ENCODE peak calls at places on chromosome 11, in six cellular contexts. V is SK-N-SH, M is sigmoid colon, E is transverse colon, A is suprapubic skin, I is stomach. X is an unnamed sample.

GRCh38 chr11:86013718-86014117 is 55.2 kb downstream of the PICALM start:
- DNase-seq in V (no peak), M (no peak), E (no peak), A (no peak), I (no peak), X (no peak)

GRCh38 chr11:97367406-97368083 is 977.7 kb downstream of the JRKL start:
- DNase-seq in V (no peak), M (no peak), E (no peak), A (no peak), I (no peak), X (no peak)

GRCh38 chr11:32586576-32587190 is 3.1 kb downstream of the EIF3M start:
- DNase-seq in V (peak; percentile 41), M (no peak), E (no peak), A (no peak), I (no peak), X (no peak)

GRCh38 chr11:61949169-61950034 is 749 bp upstream of the BEST1 start:
- DNase-seq in V (peak; percentile 93), M (peak; percentile 95), E (peak; percentile 64), A (peak; percentile 90), I (no peak), X (no peak)

GRCh38 chr11:134124660-134125451 is 56.0 kb downstream of the JAM3 start:
- DNase-seq in V (peak; percentile 86), M (peak; percentile 75), E (no peak), A (peak; percentile 84), I (peak; percentile 40), X (no peak)

GRCh38 chr11:62611705-62612365 is 740 bp downstream of the EML3 start:
- DNase-seq in V (peak; percentile 67), M (peak; percentile 86), E (peak; percentile 56), A (no peak), I (peak; percentile 57), X (no peak)

GRCh38 chr11:123063396-123064267 is 1.7 kb upstream of the HSPA8 start:
- DNase-seq in V (no peak), M (peak; percentile 79), E (peak; percentile 52), A (no peak), I (peak; percentile 50), X (peak; percentile 93)

GRCh38 chr11:83475741-83476140 is 189.6 kb upstream of the CCDC90B start:
- DNase-seq in V (no peak), M (no peak), E (no peak), A (no peak), I (no peak), X (no peak)

GRCh38 chr11:23954730-23955129 is 542.1 kb upstream of the LUZP2 start:
- DNase-seq in V (no peak), M (no peak), E (no peak), A (no peak), I (no peak), X (no peak)

GRCh38 chr11:108929241-108929640 is 264.4 kb downstream of the DDX10 start:
- DNase-seq in V (no peak), M (no peak), E (no peak), A (no peak), I (no peak), X (no peak)

GRCh38 chr11:14300661-14301304 is 58.2 kb downstream of the RRAS2 start:
- DNase-seq in V (peak; percentile 61), M (peak; percentile 72), E (peak; percentile 48), A (no peak), I (peak; percentile 44), X (no peak)

DNA sequence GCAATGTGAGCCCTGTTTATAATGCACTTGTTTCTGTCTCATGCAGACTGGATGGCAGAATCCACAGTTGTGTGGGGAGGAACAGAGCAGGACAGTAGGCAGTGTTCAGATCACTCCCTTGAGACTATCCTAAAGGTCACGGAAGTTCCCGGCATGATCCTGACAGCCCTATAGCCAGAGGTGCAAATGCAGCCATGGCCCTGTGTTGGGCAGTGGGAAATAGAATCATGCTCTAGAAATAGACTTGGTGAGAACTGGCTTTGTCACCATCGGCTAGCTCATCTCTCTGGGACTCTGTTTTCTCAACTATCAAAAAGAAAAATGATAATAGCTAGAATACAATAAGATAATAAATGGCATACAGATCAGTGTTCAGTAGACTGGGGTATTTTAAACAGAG is 123.2 kb downstream of the FEZ1 start:
- DNase-seq in V (no peak), M (no peak), E (no peak), A (no peak), I (no peak), X (no peak)
- H3K4me3 ChIP-seq in V (no peak overlapping the region), M (no peak overlapping the region), E (no peak overlapping the region), A (no peak overlapping the region), I (no peak overlapping the region), X (no peak overlapping the region)

GRCh38 chr11:79348976-79349682 is 91.7 kb downstream of the TENM4 start:
- DNase-seq in V (no peak), M (no peak), E (no peak), A (no peak), I (no peak), X (no peak)
- TF ChIP-seq EP300 in V (no peak), M (no peak), E (no peak), A (no peak), I (no peak), X (no peak)

GRCh38 chr11:2311456-2312201 is 9.8 kb downstream of the TSPAN32 start:
- DNase-seq in V (no peak), M (no peak), E (no peak), A (peak; percentile 72), I (no peak), X (no peak)

GRCh38 chr11:2308713-2309112 is 6.9 kb downstream of the TSPAN32 start:
- DNase-seq in V (no peak), M (peak; percentile 66), E (no peak), A (no peak), I (no peak), X (no peak)

GRCh38 chr11:2310786-2311455 is 9.1 kb downstream of the TSPAN32 start:
- DNase-seq in V (no peak), M (peak; percentile 64), E (no peak), A (peak; percentile 73), I (no peak), X (no peak)

GRCh38 chr11:2309251-2310072 is 7.6 kb downstream of the TSPAN32 start:
- DNase-seq in V (no peak), M (peak; percentile 48), E (no peak), A (no peak), I (no peak), X (no peak)

GRCh38 chr11:2310073-2310785 is 8.4 kb downstream of the TSPAN32 start:
- DNase-seq in V (no peak), M (peak; percentile 59), E (no peak), A (peak; percentile 76), I (no peak), X (no peak)
- TF ChIP-seq POLR2AphosphoS5 in V (no peak), M (no peak), E (no peak), A (no peak), I (no peak), X (no peak)

DNA sequence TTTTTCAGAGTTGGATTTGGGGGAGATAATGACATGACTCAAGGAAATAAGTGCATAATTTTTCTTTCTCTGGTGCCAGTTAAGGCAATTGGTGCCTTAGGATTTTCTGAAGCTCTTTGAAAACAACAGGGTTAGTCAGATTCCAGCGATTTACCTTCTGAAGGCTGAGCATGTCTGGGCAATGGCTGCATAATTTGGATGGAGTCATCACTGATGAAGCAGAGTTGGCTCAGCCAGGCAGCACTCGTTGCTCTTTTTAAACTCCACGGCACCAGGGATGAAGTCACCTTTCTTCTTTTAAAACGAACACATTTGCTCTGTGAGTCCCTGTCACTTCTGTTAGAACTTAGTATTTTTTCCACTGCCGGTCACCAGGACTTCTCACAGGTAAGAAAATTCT is 61.9 kb upstream of the AMOTL1 start:
- DNase-seq in V (no peak), M (no peak), E (no peak), A (no peak), I (no peak), X (no peak)
- H3K4me3 ChIP-seq in V (no peak overlapping the region), M (no peak overlapping the region), E (no peak overlapping the region), A (peak overlapping the region; percentile 41), I (no peak overlapping the region), X (no peak overlapping the region)

GRCh38 chr11:43924112-43924855 is 18.2 kb upstream of the C11orf96 start:
- DNase-seq in V (peak; percentile 55), M (no peak), E (no peak), A (no peak), I (no peak), X (no peak)

GRCh38 chr11:43922295-43922648 is 20.2 kb upstream of the C11orf96 start:
- DNase-seq in V (no peak), M (no peak), E (no peak), A (no peak), I (no peak), X (no peak)

GRCh38 chr11:43922974-43923326 is 19.5 kb upstream of the C11orf96 start:
- DNase-seq in V (no peak), M (no peak), E (no peak), A (no peak), I (no peak), X (no peak)

GRCh38 chr11:43925063-43925931 is 17.1 kb upstream of the C11orf96 start:
- DNase-seq in V (no peak), M (no peak), E (no peak), A (no peak), I (no peak), X (no peak)

DNA sequence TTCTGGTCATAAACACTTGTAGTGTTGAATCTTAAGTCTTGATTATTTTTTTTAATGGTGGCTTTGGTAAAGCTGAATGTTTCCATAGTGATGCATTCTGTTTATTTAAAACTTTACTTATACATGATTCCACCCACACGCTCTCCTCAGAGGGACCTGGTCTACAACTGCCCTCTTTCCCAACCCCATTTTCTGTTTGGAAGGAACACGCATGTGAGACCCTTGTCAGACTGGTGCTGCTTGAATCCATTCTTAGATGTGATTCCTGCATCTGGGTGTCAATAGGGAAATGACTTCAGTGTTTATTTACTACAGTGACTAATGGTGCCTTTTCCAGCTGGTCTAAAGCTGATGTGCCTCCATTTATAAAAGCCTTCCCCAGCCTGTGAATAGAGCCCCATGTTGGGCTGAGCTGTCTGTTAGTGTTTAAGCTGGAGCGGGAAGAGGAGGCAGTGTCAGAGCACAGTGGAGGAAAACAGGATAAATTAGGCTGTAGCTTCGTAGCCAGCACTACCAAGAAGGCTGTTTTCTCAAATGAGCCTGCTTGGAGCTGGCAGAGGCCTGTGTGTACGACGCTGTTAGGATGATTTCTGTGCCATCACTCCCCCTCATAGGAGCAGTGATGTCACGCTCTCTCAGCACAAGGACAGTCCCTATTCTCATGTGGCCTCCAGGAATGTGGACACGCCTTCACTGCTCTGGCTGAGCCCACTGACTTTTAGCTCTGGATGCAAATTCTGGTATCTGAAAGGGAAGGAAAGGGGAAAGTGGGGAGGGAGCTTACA is 18.9 kb upstream of the C11orf96 start:
- DNase-seq in V (peak; percentile 56), M (peak; percentile 88), E (no peak), A (no peak), I (no peak), X (no peak)
- TF ChIP-seq EP300 in V (no peak), M (no peak), E (no peak), A (no peak), I (peak; percentile 62), X (no peak)

X was measured in esophagus muscularis mucosa.